ENCODE peak calls at places on chromosome 10, in five cellular contexts. T is brain microvascular endothelial cell, U is adrenal gland, H is heart left ventricle, C is body of pancreas. X is an unnamed sample.

GRCh38 chr10:72954596-72955569 is at the start of gene PLA2G12B:
- DNase-seq in T (no peak), U (no peak), H (no peak), C (no peak), X (no peak)

GRCh38 chr10:60521974-60522405 is 132.3 kb upstream of the ANK3 start:
- DNase-seq in T (peak; percentile 53), U (no peak), H (peak; percentile 25), C (no peak), X (peak; percentile 72)

GRCh38 chr10:77173615-77174461 is 463.8 kb downstream of the KCNMA1 start:
- DNase-seq in T (peak; percentile 82), U (peak; percentile 71), H (peak; percentile 59), C (peak; percentile 82), X (peak; percentile 87)

GRCh38 chr10:96578633-96579032 is 8.2 kb downstream of the TM9SF3 start:
- DNase-seq in T (no peak), U (no peak), H (no peak), C (peak; percentile 29), X (no peak)

GRCh38 chr10:32057041-32057372 is 782 bp upstream of the KIF5B start:
- DNase-seq in T (no peak), U (no peak), H (no peak), C (no peak), X (no peak)

GRCh38 chr10:71528371-71529202 is 131.9 kb downstream of the CDH23 start:
- DNase-seq in T (no peak), U (no peak), H (no peak), C (no peak), X (no peak)

GRCh38 chr10:131400518-131400917 is 89.0 kb upstream of the TCERG1L start:
- DNase-seq in T (no peak), U (no peak), H (no peak), C (no peak), X (no peak)

GRCh38 chr10:99534456-99534938 is 1.8 kb downstream of the NKX2-3 start:
- DNase-seq in T (no peak), U (no peak), H (no peak), C (no peak), X (no peak)

GRCh38 chr10:118101501-118101900 is 54.8 kb upstream of the RAB11FIP2 start:
- DNase-seq in T (no peak), U (no peak), H (no peak), C (no peak), X (no peak)

GRCh38 chr10:77809336-77809735 is 117.2 kb downstream of the DLG5 start:
- DNase-seq in T (no peak), U (no peak), H (no peak), C (no peak), X (no peak)

GRCh38 chr10:44264244-44264643 is 120.7 kb downstream of the CXCL12 start:
- DNase-seq in T (no peak), U (no peak), H (no peak), C (no peak), X (no peak)

GRCh38 chr10:96511044-96511945 is 2.4 kb downstream of the TLL2 start:
- DNase-seq in T (no peak), U (peak; percentile 30), H (no peak), C (peak; percentile 48), X (peak; percentile 25)

GRCh38 chr10:30818010-30818660 is 188.6 kb upstream of the LYZL2 start:
- DNase-seq in T (peak; percentile 43), U (no peak), H (peak; percentile 67), C (no peak), X (peak; percentile 85)

GRCh38 chr10:97780991-97781540 is 9.3 kb upstream of the SFRP5 start:
- DNase-seq in T (no peak), U (no peak), H (no peak), C (peak; percentile 18), X (no peak)

GRCh38 chr10:88499569-88500470 is 83.3 kb downstream of the RNLS start:
- DNase-seq in T (no peak), U (no peak), H (no peak), C (no peak), X (peak; percentile 59)

GRCh38 chr10:112532053-112532658 is 85.1 kb downstream of the VTI1A start:
- DNase-seq in T (no peak), U (no peak), H (no peak), C (no peak), X (no peak)

GRCh38 chr10:49151481-49151880 is 17.7 kb upstream of the FAM170B start:
- DNase-seq in T (no peak), U (no peak), H (no peak), C (no peak), X (no peak)

GRCh38 chr10:87850742-87851205 is 12.6 kb downstream of the KLLN start:
- DNase-seq in T (peak; percentile 67), U (peak; percentile 55), H (peak; percentile 55), C (peak; percentile 73), X (peak; percentile 81)

GRCh38 chr10:51389415-51390342 is 309.7 kb downstream of the CSTF2T start:
- DNase-seq in T (peak; percentile 91), U (no peak), H (peak; percentile 49), C (peak; percentile 56), X (peak; percentile 97)

GRCh38 chr10:85293483-85293882 is 965.1 kb downstream of the CCSER2 start:
- DNase-seq in T (no peak), U (no peak), H (no peak), C (no peak), X (no peak)

GRCh38 chr10:104559935-104560334 is 81.2 kb upstream of the SORCS3 start:
- DNase-seq in T (no peak), U (no peak), H (no peak), C (no peak), X (no peak)

GRCh38 chr10:77770868-77771175 is 133.2 kb upstream of the KCNMA1 start:
- DNase-seq in T (no peak), U (no peak), H (no peak), C (no peak), X (no peak)

GRCh38 chr10:100774876-100775275 is 29.5 kb downstream of the PAX2 start:
- DNase-seq in T (no peak), U (no peak), H (no peak), C (no peak), X (no peak)

GRCh38 chr10:100008708-100009282 is 952 bp downstream of the DNMBP start:
- DNase-seq in T (no peak), U (no peak), H (no peak), C (no peak), X (no peak)

GRCh38 chr10:14407567-14407966 is 76.8 kb upstream of the FRMD4A start:
- DNase-seq in T (no peak), U (no peak), H (no peak), C (no peak), X (no peak)

GRCh38 chr10:63173468-63174227 is 40.5 kb downstream of the NRBF2 start:
- DNase-seq in T (no peak), U (no peak), H (no peak), C (no peak), X (no peak)

GRCh38 chr10:128070721-128071416 is 55.4 kb downstream of the MKI67 start:
- DNase-seq in T (no peak), U (no peak), H (peak; percentile 14), C (no peak), X (no peak)

GRCh38 chr10:72095195-72095594 is 6.8 kb upstream of the SPOCK2 start:
- DNase-seq in T (no peak), U (no peak), H (no peak), C (no peak), X (no peak)

GRCh38 chr10:102322914-102323313 is 72.6 kb upstream of the NFKB2 start:
- DNase-seq in T (no peak), U (no peak), H (no peak), C (no peak), X (no peak)

GRCh38 chr10:82463614-82464013 is 588.6 kb downstream of the NRG3 start:
- DNase-seq in T (no peak), U (no peak), H (no peak), C (no peak), X (no peak)

GRCh38 chr10:47403401-47404318 is 19.6 kb upstream of the ZNF488 start:
- DNase-seq in T (no peak), U (no peak), H (peak; percentile 18), C (no peak), X (peak; percentile 39)

GRCh38 chr10:129332476-129332875 is 134.6 kb upstream of the MGMT start:
- DNase-seq in T (no peak), U (no peak), H (no peak), C (no peak), X (peak; percentile 30)

GRCh38 chr10:67110286-67110685 is 184.4 kb downstream of the LRRTM3 start:
- DNase-seq in T (no peak), U (no peak), H (no peak), C (no peak), X (no peak)

GRCh38 chr10:79180619-79181221 is 112.0 kb downstream of the ZMIZ1 start:
- DNase-seq in T (no peak), U (no peak), H (no peak), C (no peak), X (no peak)

GRCh38 chr10:77392236-77392721 is 245.3 kb downstream of the KCNMA1 start:
- DNase-seq in T (peak; percentile 47), U (no peak), H (no peak), C (peak; percentile 16), X (peak; percentile 66)

GRCh38 chr10:34446046-34446445 is 369.1 kb downstream of the PARD3 start:
- DNase-seq in T (no peak), U (no peak), H (no peak), C (no peak), X (peak; percentile 46)

GRCh38 chr10:119396008-119396708 is 146.4 kb downstream of the RGS10 start:
- DNase-seq in T (no peak), U (no peak), H (no peak), C (no peak), X (no peak)

GRCh38 chr10:55374060-55374459 is 573.0 kb upstream of the PCDH15 start:
- DNase-seq in T (peak; percentile 6), U (peak; percentile 27), H (peak; percentile 40), C (no peak), X (peak; percentile 47)
- TF ChIP-seq CTCF in T (no peak), U (no peak), H (no peak), C (no peak), X (no peak)

GRCh38 chr10:132463333-132464255 is 66.6 kb downstream of the PWWP2B start:
- DNase-seq in T (no peak), U (no peak), H (no peak), C (no peak), X (peak; percentile 10)
- TF ChIP-seq CTCF in T (peak; percentile 48), U (no peak), H (no peak), C (no peak), X (no peak)

GRCh38 chr10:3293536-3294431 is 121.2 kb upstream of the PITRM1 start:
- DNase-seq in T (no peak), U (no peak), H (no peak), C (no peak), X (peak; percentile 8)
- TF ChIP-seq CTCF in T (no peak), U (no peak), H (no peak), C (no peak), X (no peak)

DNA sequence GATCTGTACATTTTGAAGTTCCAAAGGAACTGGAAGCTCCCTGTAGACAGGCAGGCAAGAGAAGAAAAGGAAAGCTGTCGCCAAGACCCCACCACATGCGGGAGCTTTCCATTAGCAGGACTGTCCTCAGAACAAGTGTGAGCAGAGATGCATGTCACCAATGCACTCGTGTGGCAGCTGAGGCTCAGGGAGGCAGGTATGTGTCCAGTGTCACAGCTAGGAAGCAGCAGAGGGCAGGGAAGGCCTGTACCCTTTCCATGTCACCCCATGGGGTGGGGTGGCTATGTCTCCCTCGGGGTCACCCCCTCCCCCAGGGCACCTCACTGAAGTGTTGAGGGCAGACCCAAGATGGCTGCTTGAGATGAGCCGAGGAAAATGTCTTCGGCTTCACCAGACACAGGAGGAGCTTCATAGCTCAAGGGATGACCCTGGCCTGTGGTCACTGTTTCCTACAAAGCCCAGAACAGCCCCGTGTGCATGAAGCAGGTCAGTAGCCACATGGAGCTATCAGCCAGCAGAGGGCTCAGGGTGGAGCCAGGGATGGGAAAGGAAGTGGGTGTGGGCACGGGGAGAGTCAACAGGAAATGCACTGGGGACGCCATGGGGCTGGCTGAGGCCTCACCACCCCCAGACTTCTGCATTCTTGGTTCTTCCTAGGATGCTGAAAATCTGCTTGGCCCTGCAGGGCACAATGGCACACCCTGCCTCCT is 96.6 kb downstream of the FAM53B start:
- DNase-seq in T (peak; percentile 28), U (no peak), H (peak; percentile 75), C (no peak), X (peak; percentile 35)
- TF ChIP-seq CTCF in T (peak; percentile 42), U (no peak), H (peak; percentile 16), C (no peak), X (peak; percentile 27)